ENCODE peak calls at places on chromosomes 3 and 15, in five cellular contexts. Q is uterus; W is tibial artery; G is naive thymus-derived CD4-positive, alpha-beta T cell; D is PC-3. E is an unnamed sample.

GRCh38 chr3:22371036-22371435 is 620.0 kb upstream of the ZNF385D start:
- DNase-seq in Q (no peak), W (no peak), G (no peak), D (no peak), E (no peak)

GRCh38 chr15:36282821-36283220 is 296.6 kb upstream of the CDIN1 start:
- DNase-seq in Q (no peak), W (no peak), G (no peak), D (no peak), E (no peak)

GRCh38 chr15:28920781-28921331 is 35.1 kb downstream of the APBA2 start:
- DNase-seq in Q (no peak), W (no peak), G (no peak), D (no peak), E (no peak)

GRCh38 chr3:36219398-36219797 is 160.9 kb upstream of the STAC start:
- DNase-seq in Q (no peak), W (no peak), G (no peak), D (peak), E (no peak)

GRCh38 chr15:87752250-87752951 is 504.1 kb downstream of the NTRK3 start:
- DNase-seq in Q (no peak), W (no peak), G (no peak), D (peak), E (no peak)

GRCh38 chr15:83061680-83062079 is 5.4 kb downstream of the BTBD1 start:
- DNase-seq in Q (no peak), W (no peak), G (no peak), D (no peak), E (no peak)

GRCh38 chr3:181725033-181725775 is 13.5 kb downstream of the SOX2 start:
- DNase-seq in Q (no peak), W (no peak), G (no peak), D (no peak), E (no peak)

GRCh38 chr3:192409838-192410683 is 317.3 kb downstream of the FGF12 start:
- DNase-seq in Q (no peak), W (no peak), G (no peak), D (no peak), E (no peak)

GRCh38 chr15:77186518-77187095 is 115.7 kb upstream of the TSPAN3 start:
- DNase-seq in Q (no peak), W (no peak), G (no peak), D (peak), E (no peak)

GRCh38 chr3:60323180-60323579 is 928.1 kb downstream of the FHIT start:
- DNase-seq in Q (no peak), W (no peak), G (no peak), D (no peak), E (no peak)

GRCh38 chr3:125194849-125195601 is 17.5 kb downstream of the SLC12A8 start:
- DNase-seq in Q (no peak), W (no peak), G (no peak), D (no peak), E (no peak)

GRCh38 chr3:3800685-3801509 is 1.7 kb downstream of the LRRN1 start:
- DNase-seq in Q (peak), W (peak), G (no peak), D (no peak), E (no peak)

GRCh38 chr15:84151205-84151931 is 84.2 kb upstream of the GOLGA6L4 start:
- DNase-seq in Q (peak), W (no peak), G (no peak), D (no peak), E (no peak)

GRCh38 chr3:159897331-159898075 is 91.1 kb upstream of the IL12A start:
- DNase-seq in Q (peak), W (no peak), G (no peak), D (no peak), E (no peak)

GRCh38 chr3:193938613-193939012 is 197.3 kb upstream of the HES1 start:
- DNase-seq in Q (no peak), W (no peak), G (no peak), D (no peak), E (no peak)

GRCh38 chr3:55012091-55012490 is 84.2 kb upstream of the LRTM1 start:
- DNase-seq in Q (no peak), W (no peak), G (no peak), D (no peak), E (no peak)

GRCh38 chr3:36993326-36994283 is at the start of gene MLH1:
- DNase-seq in Q (peak), W (peak), G (peak), D (peak), E (peak)

GRCh38 chr15:101425787-101426365 is 63.6 kb downstream of the PCSK6 start:
- DNase-seq in Q (no peak), W (no peak), G (no peak), D (no peak), E (no peak)

GRCh38 chr3:127722928-127723603 is 50.3 kb downstream of the ABTB1 start:
- DNase-seq in Q (no peak), W (no peak), G (no peak), D (no peak), E (no peak)

GRCh38 chr3:173397161-173398110 is at the start of gene NLGN1:
- DNase-seq in Q (peak), W (peak), G (no peak), D (peak), E (peak)

GRCh38 chr3:141401584-141402475 is 33.5 kb downstream of the ZBTB38 start:
- DNase-seq in Q (peak), W (peak), G (peak), D (peak), E (no peak)

GRCh38 chr15:74768771-74769342 is 13.0 kb upstream of the CSK start:
- DNase-seq in Q (peak), W (peak), G (no peak), D (peak), E (no peak)

GRCh38 chr3:138470687-138471086 is 36.3 kb downstream of the ESYT3 start:
- DNase-seq in Q (peak), W (no peak), G (no peak), D (no peak), E (no peak)

GRCh38 chr15:78209646-78210348 is 24.6 kb downstream of the ACSBG1 start:
- DNase-seq in Q (no peak), W (no peak), G (no peak), D (peak), E (no peak)

GRCh38 chr15:91589360-91589759 is 264.1 kb upstream of the SLCO3A1 start:
- DNase-seq in Q (no peak), W (no peak), G (no peak), D (peak), E (no peak)

GRCh38 chr15:93302080-93302765 is 213.2 kb upstream of the RGMA start:
- DNase-seq in Q (no peak), W (no peak), G (no peak), D (no peak), E (no peak)

GRCh38 chr3:187319699-187320302 is 28.3 kb upstream of the MASP1 start:
- DNase-seq in Q (peak), W (peak), G (peak), D (peak), E (peak)

GRCh38 chr15:67190813-67191212 is 63.6 kb downstream of the AAGAB start:
- DNase-seq in Q (no peak), W (no peak), G (no peak), D (no peak), E (no peak)

GRCh38 chr3:171791695-171792082 is 18.6 kb downstream of the PLD1 start:
- DNase-seq in Q (no peak), W (no peak), G (no peak), D (peak), E (no peak)

DNA sequence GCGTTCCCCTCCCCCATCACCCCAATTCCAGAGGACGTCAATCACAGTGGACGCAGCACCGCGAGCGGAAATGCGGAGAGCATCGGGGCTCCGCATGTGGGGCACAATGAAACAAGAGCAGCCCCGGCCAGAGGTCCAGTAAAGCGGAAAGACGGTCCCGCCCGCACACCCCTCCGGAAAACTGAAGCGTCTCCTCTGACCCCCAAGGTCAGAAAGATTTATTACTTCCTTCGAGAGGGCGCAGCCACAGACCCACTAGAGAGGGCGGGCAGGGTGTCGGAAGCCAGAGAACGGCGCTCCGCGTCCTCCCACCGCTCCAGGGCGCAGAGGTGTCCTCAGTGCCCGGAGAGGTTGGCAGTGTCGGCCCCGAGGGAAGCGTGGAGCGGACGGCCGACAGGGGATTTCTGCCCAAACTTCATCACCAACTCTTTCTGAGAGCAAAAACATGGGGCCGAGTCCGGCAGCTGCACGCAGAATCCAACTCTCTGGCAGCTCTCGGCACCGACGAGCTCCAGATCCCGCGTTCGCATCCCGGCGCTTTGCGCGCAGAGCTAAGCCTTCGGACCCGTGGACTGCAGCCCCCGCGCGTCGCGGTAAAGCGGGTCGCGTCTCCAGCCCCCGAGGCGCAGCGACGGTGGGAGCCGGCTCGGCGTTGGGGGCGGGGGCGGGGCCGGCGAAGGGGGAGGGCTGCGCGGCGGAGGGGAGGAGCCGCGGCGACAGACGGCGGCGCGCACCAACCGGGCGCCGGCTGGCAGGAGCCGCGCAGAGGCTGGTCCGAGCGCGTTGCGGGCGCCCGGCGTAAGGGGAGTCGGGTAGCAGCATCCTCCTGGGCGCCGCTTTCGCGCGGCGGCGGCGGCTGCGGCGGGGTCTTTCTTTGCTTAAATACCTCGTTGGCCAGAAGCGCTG is at the start of gene CHST2:
- DNase-seq in Q (peak), W (peak), G (peak), D (peak), E (no peak)
- H3K4me3 ChIP-seq in Q (peak), W (peak), G (peak), D (peak), E (peak)

GRCh38 chr3:149815728-149816127 is 2.7 kb downstream of the RNF13 start:
- DNase-seq in Q (no peak), W (no peak), G (no peak), D (no peak), E (no peak)
- H3K4me3 ChIP-seq in Q (no peak), W (no peak), G (no peak), D (no peak), E (peak)

DNA sequence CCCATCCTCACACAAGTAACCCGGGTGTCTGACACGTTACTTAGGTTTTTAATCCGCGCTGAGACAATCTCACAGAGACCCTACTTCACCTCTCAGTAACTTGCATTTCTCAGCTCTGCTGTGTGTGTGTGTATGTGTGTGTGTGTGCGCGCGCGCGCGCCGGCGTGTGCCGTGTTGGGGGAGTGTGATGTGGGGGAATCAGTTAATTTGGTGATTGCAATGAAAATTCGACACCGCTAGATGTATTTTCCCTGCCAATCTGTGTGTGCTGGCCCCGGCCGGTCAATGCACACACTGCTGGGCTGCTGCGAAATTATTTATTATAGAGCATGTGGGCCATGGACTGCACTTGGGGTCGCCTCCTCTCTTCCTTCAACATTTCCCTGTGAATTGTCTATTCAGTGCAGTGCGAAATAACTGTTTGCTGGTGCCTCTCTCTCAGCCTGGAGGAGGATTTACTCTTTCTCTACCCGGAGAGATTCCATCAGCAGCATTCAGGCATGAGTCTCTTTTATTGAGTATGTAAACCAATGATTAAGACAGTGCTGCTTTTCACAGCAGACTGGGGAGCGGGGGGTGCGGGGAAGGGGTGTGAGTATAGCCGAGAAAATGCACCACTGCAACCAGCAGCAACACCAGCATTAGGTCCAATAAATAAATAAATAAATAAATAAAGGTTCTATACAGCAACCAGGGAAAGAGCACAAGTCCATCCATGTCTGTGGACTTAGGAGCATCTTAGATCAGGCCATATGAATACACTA is 2.9 kb downstream of the CADM2 start:
- DNase-seq in Q (no peak), W (no peak), G (no peak), D (no peak), E (no peak)
- H3K4me3 ChIP-seq in Q (no peak), W (no peak), G (no peak), D (no peak), E (no peak)

GRCh38 chr15:65289261-65289854 is 2.7 kb upstream of the PARP16 start:
- DNase-seq in Q (no peak), W (no peak), G (no peak), D (no peak), E (no peak)

GRCh38 chr15:65285291-65286068 is 1.2 kb downstream of the PARP16 start:
- DNase-seq in Q (no peak), W (no peak), G (no peak), D (no peak), E (no peak)

GRCh38 chr15:65286069-65286703 is 497 bp downstream of the PARP16 start:
- DNase-seq in Q (no peak), W (no peak), G (no peak), D (peak), E (no peak)

GRCh38 chr15:65286704-65287514 is at the start of gene PARP16:
- DNase-seq in Q (peak), W (peak), G (peak), D (peak), E (peak)

GRCh38 chr15:65287515-65287845 is 797 bp upstream of the PARP16 start:
- DNase-seq in Q (no peak), W (no peak), G (no peak), D (no peak), E (no peak)
- H3K4me3 ChIP-seq in Q (no peak), W (peak), G (peak), D (peak), E (peak)

GRCh38 chr3:48595526-48596121 is 495 bp upstream of the COL7A1 start:
- DNase-seq in Q (peak), W (no peak), G (no peak), D (peak), E (peak)
- H3K4me3 ChIP-seq in Q (peak), W (peak), G (no peak), D (no peak), E (peak)

GRCh38 chr15:41416162-41416741 is 643 bp upstream of the RTF1 start:
- DNase-seq in Q (no peak), W (no peak), G (no peak), D (no peak), E (no peak)
- H3K4me3 ChIP-seq in Q (peak), W (peak), G (peak), D (peak), E (peak)

DNA sequence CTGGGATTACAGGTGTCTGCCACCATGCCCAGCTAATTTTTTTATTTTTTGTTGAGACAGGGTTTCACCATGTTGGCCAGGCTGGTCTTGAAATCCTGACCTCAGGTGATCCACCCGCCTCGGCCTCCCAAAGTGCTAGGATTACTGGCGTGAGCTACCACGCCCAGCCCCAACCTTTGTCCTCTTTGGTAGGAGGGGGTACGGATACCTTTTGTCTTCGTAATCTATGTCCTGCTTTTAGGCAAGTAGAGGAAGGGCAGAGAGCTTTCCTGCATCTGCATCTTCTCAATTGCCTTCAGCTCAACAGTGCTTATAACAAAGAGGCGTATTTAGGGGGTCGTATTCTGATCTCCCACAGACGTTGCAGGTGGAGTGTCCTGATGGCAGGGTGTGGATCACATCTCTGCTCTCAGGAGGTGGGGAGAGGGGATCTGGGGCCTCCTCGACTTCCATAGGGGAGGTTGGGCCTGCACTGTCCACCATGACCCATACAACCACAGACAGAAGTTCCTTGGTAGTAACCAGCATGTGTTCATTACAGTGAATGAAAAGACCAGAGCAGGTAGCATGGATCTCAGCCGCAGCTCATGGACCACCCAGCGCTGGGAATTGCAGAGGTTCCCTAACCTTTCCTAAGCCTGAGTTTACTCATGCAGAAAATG is 21.4 kb upstream of the KCTD6 start:
- DNase-seq in Q (no peak), W (no peak), G (no peak), D (no peak), E (no peak)
- H3K4me3 ChIP-seq in Q (no peak), W (no peak), G (no peak), D (peak), E (no peak)

DNA sequence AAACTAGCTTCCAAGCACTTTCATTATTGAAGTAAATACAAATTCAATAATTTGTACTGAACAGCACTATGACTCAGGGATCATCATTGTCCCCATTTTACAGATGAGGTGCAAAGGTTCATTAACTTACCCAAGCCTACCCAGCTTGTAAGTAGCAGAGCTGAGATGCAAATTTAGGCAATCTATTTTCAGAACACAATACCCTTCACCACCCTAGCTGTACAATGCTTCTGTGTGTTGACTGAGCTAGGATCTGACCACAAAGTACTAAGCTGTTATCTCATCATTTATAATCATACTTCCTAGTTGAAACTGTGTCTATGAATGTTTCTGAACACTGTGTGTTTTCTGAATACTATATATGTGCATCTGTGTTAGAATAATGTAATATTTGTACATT is 3.2 kb upstream of the ILDR1 start:
- DNase-seq in Q (no peak), W (no peak), G (no peak), D (no peak), E (no peak)
- H3K4me3 ChIP-seq in Q (no peak), W (no peak), G (no peak), D (no peak), E (no peak)

E was measured in thoracic aorta.